ENCODE peak calls at places on chromosome 10, in eight cellular contexts. L is mammary epithelial cell, Y is lower lobe of right lung, I is psoas muscle, M is IMR-90, R is A673, Z is NT2/D1, J is lung. Q is an unnamed sample.

GRCh38 chr10:98258683-98259454 is 9.1 kb downstream of the LOXL4 start:
- DNase-seq in Y (no peak), M (no peak), J (no peak), I (no peak), R (no peak), L (no peak), Z (no peak), Q (no peak)

GRCh38 chr10:131477457-131478205 is 166.1 kb upstream of the TCERG1L start:
- DNase-seq in R (no peak), Z (no peak), Y (no peak), M (no peak), J (no peak), I (no peak), L (no peak), Q (no peak)

GRCh38 chr10:34964166-34964800 is 125.9 kb downstream of the CUL2 start:
- DNase-seq in M (no peak), J (no peak), L (no peak), Z (no peak), Y (no peak), I (no peak), R (no peak), Q (no peak)

GRCh38 chr10:55631071-55631654 is 729.9 kb downstream of the ZWINT start:
- DNase-seq in R (peak; percentile 17), L (peak; percentile 27), I (peak; percentile 55), Y (peak; percentile 54), J (peak; percentile 44), M (no peak), Z (peak; percentile 67), Q (peak; percentile 7)

GRCh38 chr10:99964791-99965190 is 45.0 kb downstream of the DNMBP start:
- DNase-seq in M (peak; percentile 42), I (no peak), R (peak; percentile 50), Y (no peak), J (no peak), Z (no peak), L (no peak), Q (peak; percentile 51)

GRCh38 chr10:110574420-110574819 is 6.9 kb downstream of the SMC3 start:
- DNase-seq in R (no peak), L (no peak), J (no peak), Y (no peak), I (no peak), M (no peak), Z (no peak), Q (no peak)

GRCh38 chr10:33248638-33249037 is 85.8 kb downstream of the NRP1 start:
- DNase-seq in L (peak; percentile 93), R (peak; percentile 12), Y (no peak), I (no peak), Z (no peak), J (no peak), M (peak; percentile 95), Q (peak; percentile 62)

GRCh38 chr10:14534152-14534551 is 203.4 kb upstream of the FRMD4A start:
- DNase-seq in I (no peak), R (no peak), Y (no peak), Z (no peak), J (no peak), M (no peak), L (no peak), Q (no peak)

GRCh38 chr10:46026106-46026505 is 4.3 kb downstream of the NCOA4 start:
- DNase-seq in Y (no peak), R (no peak), J (no peak), I (no peak), Z (no peak), M (no peak), L (no peak), Q (no peak)
- H3K4me1 ChIP-seq in Y (peaks cover 78% of the 10 kb centered on the region), R (peaks cover 19% of the 10 kb centered on the region), J (peaks cover 2% of the 10 kb centered on the region), I (peaks cover 77% of the 10 kb centered on the region), Z (no peaks in the 10 kb centered on the region), M (peaks cover 21% of the 10 kb centered on the region), L (peaks cover 30% of the 10 kb centered on the region), Q (peaks cover 76% of the 10 kb centered on the region)

GRCh38 chr10:130140425-130140824 is 4.2 kb downstream of the GLRX3 start:
- DNase-seq in I (no peak), L (no peak), J (no peak), M (no peak), R (no peak), Z (no peak), Y (no peak), Q (no peak)
- H3K4me1 ChIP-seq in I (peaks cover 46% of the 10 kb centered on the region), L (peaks cover 28% of the 10 kb centered on the region), J (peaks cover 22% of the 10 kb centered on the region), M (peaks cover 18% of the 10 kb centered on the region), R (peaks cover 20% of the 10 kb centered on the region), Z (no peaks in the 10 kb centered on the region), Y (peaks cover 33% of the 10 kb centered on the region), Q (peaks cover 39% of the 10 kb centered on the region)

GRCh38 chr10:79077488-79078173 is 8.9 kb downstream of the ZMIZ1 start:
- DNase-seq in Y (no peak), I (no peak), Z (no peak), M (no peak), R (no peak), J (no peak), L (no peak), Q (no peak)

GRCh38 chr10:79079074-79079397 is 10.3 kb downstream of the ZMIZ1 start:
- DNase-seq in M (no peak), L (no peak), I (no peak), R (no peak), Y (no peak), Z (no peak), J (no peak), Q (peak; percentile 21)

GRCh38 chr10:79079490-79080355 is 11.0 kb downstream of the ZMIZ1 start:
- DNase-seq in I (peak; percentile 88), M (peak; percentile 71), Z (no peak), L (no peak), Y (peak; percentile 62), J (no peak), R (no peak), Q (peak; percentile 79)

GRCh38 chr10:79081353-79082034 is 12.7 kb downstream of the ZMIZ1 start:
- DNase-seq in Y (no peak), L (peak; percentile 78), J (no peak), Z (no peak), R (no peak), I (peak; percentile 92), M (peak; percentile 96), Q (peak; percentile 86)

DNA sequence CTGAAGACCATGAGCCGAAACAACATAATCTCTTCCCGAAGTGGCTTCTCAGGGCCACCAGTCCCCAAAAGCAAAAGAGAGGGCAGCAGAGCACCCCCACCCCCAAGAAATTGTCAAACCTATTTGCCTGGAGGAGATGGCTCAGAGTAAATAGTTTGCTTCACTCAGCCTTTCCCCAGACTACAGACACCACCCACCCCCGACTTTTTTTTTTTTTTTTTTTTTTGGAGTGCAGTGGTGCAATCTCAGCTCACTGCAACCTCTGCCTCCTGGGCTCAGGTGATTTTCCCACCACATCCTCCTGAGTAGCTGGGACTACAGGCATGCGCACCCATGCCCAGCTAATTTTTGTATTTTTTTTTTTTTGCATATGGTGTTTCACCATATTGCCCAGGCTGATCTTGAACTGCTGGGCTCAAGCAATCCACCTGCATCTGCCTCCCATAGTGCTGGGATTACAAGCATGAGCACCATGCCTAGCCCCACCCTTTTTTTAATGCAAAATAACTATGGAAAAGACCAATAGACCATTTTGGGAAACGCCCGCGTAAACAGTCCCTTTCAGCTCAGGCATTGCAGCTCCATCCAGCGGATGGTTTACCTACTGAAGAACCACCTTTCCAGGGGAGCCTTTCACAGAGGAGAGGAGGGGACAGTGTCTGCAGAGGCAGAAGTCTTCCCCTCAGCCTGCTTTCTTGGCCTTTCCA is 9.8 kb downstream of the ZMIZ1 start:
- DNase-seq in J (no peak), L (peak; percentile 29), Y (no peak), R (no peak), I (no peak), M (no peak), Z (no peak), Q (no peak)
- H3K4me1 ChIP-seq in J (peaks cover 87% of the 10 kb centered on the region), L (peaks cover 70% of the 10 kb centered on the region), Y (peaks cover 100% of the 10 kb centered on the region), R (peaks cover 26% of the 10 kb centered on the region), I (peaks cover 91% of the 10 kb centered on the region), M (peaks cover 81% of the 10 kb centered on the region), Z (peaks cover 50% of the 10 kb centered on the region), Q (peaks cover 100% of the 10 kb centered on the region)

GRCh38 chr10:87626422-87626892 is 33.2 kb upstream of the PAPSS2 start:
- DNase-seq in M (no peak), Z (no peak), Y (peak; percentile 67), R (no peak), I (no peak), J (peak; percentile 76), L (no peak), Q (no peak)

GRCh38 chr10:87622290-87623004 is 37.2 kb upstream of the PAPSS2 start:
- DNase-seq in Y (no peak), J (no peak), Z (no peak), R (peak; percentile 11), L (peak; percentile 40), M (no peak), I (no peak), Q (no peak)

GRCh38 chr10:87619705-87620104 is 40.0 kb upstream of the PAPSS2 start:
- DNase-seq in L (peak; percentile 6), Z (no peak), R (no peak), M (peak; percentile 65), I (no peak), Y (peak; percentile 63), J (peak; percentile 65), Q (peak; percentile 47)

GRCh38 chr10:87625658-87626057 is 34.0 kb upstream of the PAPSS2 start:
- DNase-seq in Y (no peak), M (no peak), Z (peak; percentile 46), I (no peak), L (no peak), J (no peak), R (no peak), Q (no peak)

DNA sequence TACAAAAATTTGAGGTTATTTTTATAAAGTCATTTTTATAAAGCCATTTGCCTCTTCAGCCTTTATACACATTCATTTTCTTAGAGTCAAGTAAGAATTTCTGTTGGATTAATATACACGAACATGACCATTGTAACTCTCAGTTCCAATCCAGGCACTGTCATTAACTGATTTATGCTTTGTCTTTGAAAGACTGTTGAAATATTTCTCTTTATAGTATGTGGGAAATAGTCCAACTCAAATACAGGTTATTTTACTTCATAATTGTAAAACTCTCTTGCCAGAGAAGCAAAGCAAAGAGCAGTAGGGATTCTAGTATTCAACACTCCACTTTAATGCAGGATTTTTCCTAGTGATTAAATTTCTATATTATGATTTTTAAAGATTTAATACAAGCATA is 36.5 kb upstream of the PAPSS2 start:
- DNase-seq in I (no peak), L (no peak), M (no peak), R (no peak), Z (no peak), J (no peak), Y (no peak), Q (no peak)
- H3K4me1 ChIP-seq in I (no peaks in the 10 kb centered on the region), L (no peaks in the 10 kb centered on the region), M (peaks cover 5% of the 10 kb centered on the region), R (no peaks in the 10 kb centered on the region), Z (peaks cover 3% of the 10 kb centered on the region), J (peaks cover 1% of the 10 kb centered on the region), Y (no peaks in the 10 kb centered on the region), Q (peaks cover 7% of the 10 kb centered on the region)

GRCh38 chr10:79292026-79292425 is 55.2 kb upstream of the PPIF start:
- DNase-seq in I (no peak), L (no peak), Z (no peak), Y (no peak), R (no peak), M (no peak), J (no peak), Q (no peak)
- H3K4me1 ChIP-seq in I (no peaks in the 10 kb centered on the region), L (peaks cover 27% of the 10 kb centered on the region), Z (no peaks in the 10 kb centered on the region), Y (peaks cover 56% of the 10 kb centered on the region), R (peaks cover under 1% of the 10 kb centered on the region), M (peaks cover 6% of the 10 kb centered on the region), J (peaks cover 15% of the 10 kb centered on the region), Q (peaks cover 10% of the 10 kb centered on the region)

Q was measured in adipocyte.